ENCODE peak calls at places on chromosomes 12 and 14, in seven cellular contexts. O is choroid plexus epithelial cell, F is lower leg skin, E is fibroblast of villous mesenchyme, W is foreskin fibroblast, B is left lung, J is Peyer's patch. N is an unnamed sample.

GRCh38 chr12:28937196-28937595 is 211.9 kb upstream of the FAR2 start:
- DNase-seq in W (peak; percentile 40), O (peak; percentile 88), B (no peak), J (no peak), E (peak; percentile 59), F (no peak), N (no peak)

GRCh38 chr12:82357340-82357739 is 847 bp downstream of the CCDC59 start:
- DNase-seq in B (no peak), W (no peak), F (no peak), E (peak; percentile 17), O (peak; percentile 11), J (no peak), N (no peak)

GRCh38 chr12:71981149-71981548 is 42.5 kb downstream of the TPH2 start:
- DNase-seq in F (no peak), E (peak; percentile 2), W (no peak), J (no peak), B (no peak), O (peak; percentile 20), N (no peak)

GRCh38 chr12:28378749-28379148 is 188.5 kb downstream of the CCDC91 start:
- DNase-seq in W (peak; percentile 8), F (no peak), O (peak; percentile 68), J (no peak), B (no peak), E (peak; percentile 7), N (no peak)

GRCh38 chr12:480831-481230 is 21.1 kb downstream of the B4GALNT3 start:
- DNase-seq in F (peak; percentile 72), B (no peak), J (no peak), W (no peak), E (no peak), O (no peak), N (no peak)

GRCh38 chr14:90536511-90537191 is 139.8 kb downstream of the CALM1 start:
- DNase-seq in B (no peak), E (no peak), F (no peak), W (no peak), J (no peak), O (no peak), N (no peak)

GRCh38 chr12:45268672-45269406 is 52.9 kb downstream of the ANO6 start:
- DNase-seq in F (peak; percentile 89), O (peak; percentile 95), E (peak; percentile 91), J (no peak), B (no peak), W (peak; percentile 85), N (no peak)

GRCh38 chr12:53791735-53792326 is 40.1 kb upstream of the CISTR start:
- DNase-seq in O (no peak), B (no peak), F (no peak), E (peak; percentile 19), J (no peak), W (no peak), N (peak; percentile 20)

GRCh38 chr12:34398706-34399630 is 376.7 kb downstream of the ALG10 start:
- DNase-seq in J (peak; percentile 37), W (no peak), B (peak; percentile 51), E (no peak), O (no peak), F (peak; percentile 76), N (peak; percentile 12)

GRCh38 chr14:99647407-99647806 is 2.5 kb downstream of the HHIPL1 start:
- DNase-seq in J (no peak), W (no peak), B (peak; percentile 39), F (no peak), O (no peak), E (no peak), N (no peak)

GRCh38 chr12:113735146-113735545 is 231.0 kb downstream of the RBM19 start:
- DNase-seq in B (no peak), O (no peak), F (no peak), E (no peak), J (no peak), W (no peak), N (no peak)

GRCh38 chr14:93977790-93978581 is 1.6 kb upstream of the ASB2 start:
- DNase-seq in O (no peak), J (no peak), B (peak; percentile 62), E (no peak), F (no peak), W (no peak), N (no peak)

GRCh38 chr12:112219195-112219594 is 93.8 kb downstream of the TRAFD1 start:
- DNase-seq in O (no peak), B (no peak), F (no peak), E (no peak), J (no peak), W (no peak), N (no peak)

GRCh38 chr12:113103756-113104450 is 31.7 kb downstream of the RASAL1 start:
- DNase-seq in B (no peak), O (no peak), F (no peak), J (no peak), E (no peak), W (no peak), N (no peak)

GRCh38 chr12:45774508-45775162 is 45.1 kb downstream of the ARID2 start:
- DNase-seq in E (no peak), O (no peak), F (no peak), J (no peak), W (no peak), B (no peak), N (no peak)

GRCh38 chr12:64034901-64035576 is 187.1 kb downstream of the KICS2 start:
- DNase-seq in W (no peak), E (peak; percentile 11), O (peak; percentile 24), J (no peak), F (no peak), B (no peak), N (no peak)

GRCh38 chr12:105334001-105334400 is 3.5 kb downstream of the C12orf75 start:
- DNase-seq in F (no peak), W (peak; percentile 61), E (peak; percentile 73), B (no peak), O (peak; percentile 91), J (no peak), N (no peak)

GRCh38 chr12:105228494-105228893 is 7.5 kb downstream of the APPL2 start:
- DNase-seq in W (peak; percentile 88), O (peak; percentile 79), E (peak; percentile 53), J (no peak), F (no peak), B (no peak), N (no peak)

GRCh38 chr14:26855051-26855753 is 257.4 kb upstream of the NOVA1 start:
- DNase-seq in O (peak; percentile 1), J (no peak), B (no peak), E (peak; percentile 29), W (peak; percentile 22), F (no peak), N (no peak)

GRCh38 chr14:59688224-59689170 is 111.9 kb upstream of the CCDC175 start:
- DNase-seq in W (peak; percentile 17), E (peak; percentile 53), B (no peak), O (peak; percentile 89), J (peak; percentile 48), F (no peak), N (no peak)

GRCh38 chr12:115135800-115136211 is 451.8 kb upstream of the TBX3 start:
- DNase-seq in O (peak; percentile 75), W (peak; percentile 69), B (peak; percentile 61), J (no peak), F (peak; percentile 89), E (peak; percentile 71), N (no peak)

GRCh38 chr12:19489168-19489567 is 49.9 kb downstream of the AEBP2 start:
- DNase-seq in F (no peak), W (no peak), B (no peak), J (no peak), O (no peak), E (no peak), N (no peak)

GRCh38 chr14:78455896-78456435 is 285.8 kb downstream of the NRXN3 start:
- DNase-seq in O (no peak), B (no peak), E (no peak), W (no peak), F (no peak), J (no peak), N (no peak)

GRCh38 chr12:75579552-75579951 is 68.1 kb upstream of the KRR1 start:
- DNase-seq in E (no peak), O (no peak), B (no peak), J (no peak), F (no peak), W (no peak), N (no peak)

GRCh38 chr14:59337151-59337611 is 128.0 kb downstream of the GPR135 start:
- DNase-seq in E (peak; percentile 72), B (no peak), O (peak; percentile 91), F (peak; percentile 91), W (peak; percentile 40), J (no peak), N (no peak)

GRCh38 chr12:116455540-116456306 is 103.5 kb upstream of the MAP1LC3B2 start:
- DNase-seq in B (no peak), O (peak; percentile 95), F (peak; percentile 94), W (peak; percentile 86), E (peak; percentile 97), J (peak; percentile 70), N (no peak)

GRCh38 chr12:95248604-95249355 is 31.2 kb downstream of the VEZT start:
- DNase-seq in J (no peak), E (peak; percentile 91), W (peak; percentile 61), O (peak; percentile 86), F (no peak), B (no peak), N (no peak)

GRCh38 chr14:35402323-35403084 is 2.0 kb downstream of the NFKBIA start:
- DNase-seq in E (peak; percentile 48), J (peak; percentile 67), W (no peak), O (peak; percentile 65), F (no peak), B (peak; percentile 80), N (peak; percentile 37)

GRCh38 chr14:92088494-92088893 is 17.9 kb downstream of the ATXN3 start:
- DNase-seq in J (no peak), W (no peak), B (no peak), F (no peak), O (no peak), E (no peak), N (no peak)

GRCh38 chr14:92093320-92093719 is 13.1 kb downstream of the ATXN3 start:
- DNase-seq in O (peak; percentile 3), F (no peak), E (no peak), J (no peak), B (no peak), W (peak; percentile 6), N (no peak)
- TF ChIP-seq CTCF in O (peak; percentile 15), F (no peak), E (peak; percentile 20), J (no peak), B (no peak), W (no peak), N (no peak)

DNA sequence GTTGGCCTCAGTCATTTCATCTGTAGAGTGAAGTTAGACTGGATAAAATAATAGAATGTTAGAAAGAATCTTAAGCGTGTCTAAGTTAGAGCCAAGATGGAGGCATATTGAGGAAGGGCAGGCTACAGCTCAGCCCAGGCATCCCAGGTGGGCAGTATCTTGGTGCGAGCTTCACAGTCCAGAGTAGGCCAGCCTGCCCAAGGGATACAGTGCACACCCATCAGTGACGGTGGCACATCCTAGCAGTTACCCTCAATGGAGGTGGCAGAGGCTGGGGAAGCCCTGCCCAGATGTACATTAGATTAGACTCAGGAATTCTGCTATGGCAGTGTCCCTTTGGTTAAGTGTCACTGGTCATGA is 21.5 kb downstream of the TULP3 start:
- DNase-seq in B (peak; percentile 12), F (peak; percentile 17), W (no peak), O (no peak), E (no peak), J (no peak), N (no peak)
- TF ChIP-seq CTCF in B (no peak), F (no peak), W (no peak), O (no peak), E (no peak), J (no peak), N (no peak)

GRCh38 chr12:92735131-92735721 is 32.4 kb downstream of the PLEKHG7 start:
- DNase-seq in J (no peak), E (peak; percentile 77), F (no peak), W (peak; percentile 86), O (peak; percentile 98), B (no peak), N (no peak)
- TF ChIP-seq CTCF in J (no peak), E (no peak), F (no peak), W (peak; percentile 21), O (peak; percentile 45), B (no peak), N (no peak)

GRCh38 chr14:105974902-105975301 is 448.5 kb downstream of the TMEM121 start:
- DNase-seq in B (no peak), W (no peak), F (peak; percentile 84), E (no peak), O (no peak), J (no peak), N (peak; percentile 67)
- TF ChIP-seq CTCF in B (no peak), W (no peak), F (no peak), E (no peak), O (no peak), J (no peak), N (peak; percentile 61)

N was measured in natural killer cell.